ENCODE peak calls at places on chromosomes 16 and 17, in eight cellular contexts. F is body of pancreas, D is hepatocyte, V is astrocyte of the cerebellum, I is Panc1, K is brain microvascular endothelial cell, W is GM10248, E is sigmoid colon. P is an unnamed sample.
A peak's percentile ranks its signal among the peaks of the same experiment; 100 is the strongest.

GRCh38 chr16:71885261-71885650 is 1.3 kb upstream of the ZNF821 start:
- DNase-seq in F (no peak), D (no peak), V (no peak), I (no peak), K (no peak), W (no peak), E (no peak), P (no peak)

GRCh38 chr17:66533572-66533971 is 231.2 kb downstream of the PRKCA start:
- DNase-seq in F (no peak), D (peak; percentile 74), V (peak; percentile 59), I (no peak), K (peak; percentile 63), W (no peak), E (peak; percentile 73), P (no peak)

GRCh38 chr17:29172589-29172988 is 7.6 kb downstream of the MYO18A start:
- DNase-seq in F (peak; percentile 66), D (no peak), V (no peak), I (no peak), K (no peak), W (no peak), E (no peak), P (no peak)

GRCh38 chr17:18323507-18324139 is 8.5 kb downstream of the SMCR8 start:
- DNase-seq in F (no peak), D (no peak), V (no peak), I (no peak), K (no peak), W (no peak), E (peak; percentile 38), P (no peak)

GRCh38 chr17:78196712-78197111 is 9.6 kb downstream of the AFMID start:
- DNase-seq in F (no peak), D (no peak), V (no peak), I (no peak), K (no peak), W (no peak), E (no peak), P (no peak)

GRCh38 chr17:40499551-40500189 is 1.8 kb downstream of the TNS4 start:
- DNase-seq in F (peak; percentile 93), D (peak; percentile 87), V (no peak), I (no peak), K (peak; percentile 55), W (no peak), E (peak; percentile 97), P (peak; percentile 96)

GRCh38 chr17:76537288-76537577 is 276 bp downstream of the CYGB start:
- DNase-seq in F (peak; percentile 52), D (no peak), V (no peak), I (no peak), K (no peak), W (no peak), E (no peak), P (peak; percentile 79)

GRCh38 chr17:57940653-57941329 is 14.4 kb downstream of the CUEDC1 start:
- DNase-seq in F (peak; percentile 38), D (no peak), V (no peak), I (no peak), K (no peak), W (peak; percentile 50), E (peak; percentile 92), P (no peak)

GRCh38 chr16:77677129-77677528 is 45.2 kb upstream of the NUDT7 start:
- DNase-seq in F (no peak), D (no peak), V (no peak), I (no peak), K (no peak), W (no peak), E (no peak), P (no peak)

GRCh38 chr16:67311607-67312449 is 14.7 kb downstream of the KCTD19 start:
- DNase-seq in F (no peak), D (peak; percentile 74), V (peak; percentile 98), I (peak; percentile 94), K (peak; percentile 99), W (peak; percentile 76), E (no peak), P (no peak)

GRCh38 chr17:30519707-30520106 is 42.5 kb downstream of the GOSR1 start:
- DNase-seq in F (no peak), D (peak; percentile 39), V (peak; percentile 88), I (no peak), K (peak; percentile 80), W (no peak), E (no peak), P (no peak)

GRCh38 chr17:38663125-38663751 is 11.5 kb downstream of the EPOP start:
- DNase-seq in F (peak; percentile 84), D (peak; percentile 90), V (no peak), I (no peak), K (peak; percentile 46), W (peak; percentile 78), E (peak; percentile 62), P (no peak)

GRCh38 chr16:69937465-69937951 is 13.6 kb upstream of the CLEC18A start:
- DNase-seq in F (no peak), D (peak; percentile 15), V (no peak), I (no peak), K (no peak), W (no peak), E (no peak), P (peak; percentile 75)
- TF ChIP-seq CTCF in F (no peak), D (peak; percentile 30), V (peak; percentile 47), I (peak; percentile 73), K (peak; percentile 61), W (no peak), E (no peak), P (peak; percentile 62)

DNA sequence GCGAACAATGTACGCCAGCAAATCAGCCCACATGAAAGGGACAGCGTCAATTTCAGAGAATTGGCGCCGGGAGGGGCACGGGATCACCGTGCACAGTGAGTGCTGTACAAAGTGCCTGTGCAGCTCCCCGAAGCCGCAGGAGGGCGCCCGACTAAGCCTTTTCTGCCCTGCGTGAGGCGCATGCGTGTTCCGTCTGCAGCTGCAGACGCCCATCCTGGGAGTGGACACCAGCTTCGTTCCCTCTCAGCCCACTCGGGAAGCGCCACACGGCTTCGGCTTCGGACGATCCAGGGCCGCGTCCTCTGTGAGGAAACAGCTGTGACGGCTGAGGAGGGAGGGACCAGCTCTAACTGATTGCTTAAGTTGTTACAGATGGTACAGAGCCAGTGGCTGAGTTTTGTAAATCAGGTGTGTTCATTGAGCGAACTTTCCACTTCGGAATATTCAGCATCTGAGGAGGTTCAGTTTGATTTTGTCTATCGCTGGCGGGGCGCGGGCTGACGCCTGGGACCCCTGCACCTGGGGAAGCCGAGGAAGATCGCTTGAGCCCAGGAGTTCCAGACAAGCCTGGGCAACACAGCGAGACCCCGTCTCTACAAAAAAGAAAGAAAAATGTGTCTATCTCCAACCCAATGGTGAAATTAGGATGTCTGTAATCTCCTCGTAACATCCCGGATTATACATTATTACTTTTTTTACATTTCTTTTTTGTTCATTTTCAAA is 15.4 kb upstream of the ZNF287 start:
- DNase-seq in F (peak; percentile 96), D (peak; percentile 96), V (peak; percentile 60), I (peak; percentile 55), K (peak; percentile 79), W (peak; percentile 89), E (peak; percentile 98), P (peak; percentile 96)
- TF ChIP-seq CTCF in F (peak; percentile 92), D (peak; percentile 98), V (peak; percentile 92), I (peak; percentile 98), K (peak; percentile 92), W (peak; percentile 74), E (peak; percentile 96), P (peak; percentile 96)

GRCh38 chr17:49036270-49036626 is 39.1 kb downstream of the IGF2BP1 start:
- DNase-seq in F (no peak), D (no peak), V (no peak), I (no peak), K (no peak), W (no peak), E (no peak), P (no peak)

GRCh38 chr17:49029841-49030240 is 32.7 kb downstream of the IGF2BP1 start:
- DNase-seq in F (no peak), D (no peak), V (peak; percentile 62), I (no peak), K (no peak), W (no peak), E (no peak), P (no peak)

GRCh38 chr17:49035470-49036269 is 38.5 kb downstream of the IGF2BP1 start:
- DNase-seq in F (peak; percentile 52), D (peak; percentile 33), V (no peak), I (peak; percentile 27), K (peak; percentile 46), W (peak; percentile 62), E (no peak), P (no peak)

GRCh38 chr17:49028271-49028670 is 31.1 kb downstream of the IGF2BP1 start:
- DNase-seq in F (no peak), D (no peak), V (no peak), I (no peak), K (no peak), W (no peak), E (no peak), P (no peak)

GRCh38 chr17:49031965-49032928 is 35.1 kb downstream of the IGF2BP1 start:
- DNase-seq in F (peak; percentile 48), D (peak; percentile 86), V (peak; percentile 79), I (peak; percentile 64), K (peak; percentile 69), W (peak; percentile 84), E (no peak), P (no peak)
- TF ChIP-seq CTCF in F (peak; percentile 88), D (peak; percentile 78), V (peak; percentile 79), I (peak; percentile 98), K (peak; percentile 86), W (peak; percentile 71), E (peak; percentile 74), P (peak; percentile 85)

DNA sequence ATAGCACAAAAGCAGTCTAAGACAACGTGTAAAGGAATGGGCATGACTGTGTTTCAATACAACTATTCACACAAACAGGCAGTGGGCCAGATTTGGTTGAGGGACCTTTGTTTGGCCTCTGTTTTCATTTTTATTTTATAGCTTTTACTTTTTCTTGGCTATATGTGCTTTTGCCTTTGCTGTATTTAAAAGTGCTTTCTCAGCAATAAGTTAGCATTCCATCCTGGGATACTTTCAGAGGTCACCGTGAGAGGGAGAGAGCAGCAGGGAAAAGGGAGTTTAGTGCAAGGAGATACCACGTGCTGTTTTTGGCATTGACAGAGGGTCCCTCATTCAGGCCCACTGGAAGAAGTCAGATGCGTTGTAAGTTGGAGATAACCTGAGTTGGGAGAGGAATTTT is 335.6 kb downstream of the UTP18 start:
- DNase-seq in F (no peak), D (no peak), V (no peak), I (no peak), K (no peak), W (no peak), E (no peak), P (no peak)
- TF ChIP-seq CTCF in F (no peak), D (no peak), V (no peak), I (no peak), K (no peak), W (no peak), E (no peak), P (no peak)

GRCh38 chr16:1543085-1543896 is 9.8 kb downstream of the TMEM204 start:
- DNase-seq in F (peak; percentile 29), D (no peak), V (no peak), I (no peak), K (peak; percentile 71), W (peak; percentile 71), E (peak; percentile 80), P (no peak)
- TF ChIP-seq CTCF in F (no peak), D (no peak), V (no peak), I (no peak), K (peak; percentile 29), W (peak; percentile 23), E (no peak), P (peak; percentile 16)

P was measured in chondrocyte.